ENCODE peak calls at places on chromosomes 13 and 19, in seven cellular contexts. One of them, this sample, is unnamed.

GRCh38 chr13:42991892-42992584 is at the start of gene EPSTI1:
- DNase-seq in Karpas-422: peak
- DNase-seq in cardiac fibroblast: peak
- DNase-seq in CD4-positive, alpha-beta T cell: peak
- DNase-seq in ovary: peak
- DNase-seq in heart left ventricle: peak
- DNase-seq in effector CD4-positive, alpha-beta T cell: peak
- DNase-seq in this sample: peak

GRCh38 chr13:49976314-49977258 is 20.3 kb upstream of the TRIM13 start:
- DNase-seq in cardiac fibroblast: peak
- DNase-seq in heart left ventricle: peak
- DNase-seq in ovary: peak
- DNase-seq in effector CD4-positive, alpha-beta T cell: peak
- DNase-seq in Karpas-422: peak
- DNase-seq in CD4-positive, alpha-beta T cell: peak
- DNase-seq in this sample: peak

GRCh38 chr13:74132768-74133656 is 1.2 kb downstream of the KLF12 start:
- DNase-seq in effector CD4-positive, alpha-beta T cell: peak
- DNase-seq in cardiac fibroblast: peak
- DNase-seq in heart left ventricle: peak
- DNase-seq in CD4-positive, alpha-beta T cell: peak
- DNase-seq in Karpas-422: peak
- DNase-seq in ovary: peak
- DNase-seq in this sample: peak

GRCh38 chr13:105573134-105573533 is 962.3 kb downstream of the EFNB2 start:
- DNase-seq in cardiac fibroblast: peak
- DNase-seq in heart left ventricle: no peak
- DNase-seq in ovary: no peak
- DNase-seq in effector CD4-positive, alpha-beta T cell: no peak
- DNase-seq in CD4-positive, alpha-beta T cell: no peak
- DNase-seq in Karpas-422: no peak
- DNase-seq in this sample: no peak

GRCh38 chr13:38819053-38819452 is 132.2 kb downstream of the FREM2 start:
- DNase-seq in ovary: peak
- DNase-seq in Karpas-422: no peak
- DNase-seq in heart left ventricle: no peak
- DNase-seq in cardiac fibroblast: no peak
- DNase-seq in effector CD4-positive, alpha-beta T cell: no peak
- DNase-seq in CD4-positive, alpha-beta T cell: no peak
- DNase-seq in this sample: no peak

GRCh38 chr19:2609389-2610116 is 92.9 kb downstream of the GNG7 start:
- DNase-seq in heart left ventricle: no peak
- DNase-seq in effector CD4-positive, alpha-beta T cell: no peak
- DNase-seq in ovary: no peak
- DNase-seq in CD4-positive, alpha-beta T cell: no peak
- DNase-seq in cardiac fibroblast: no peak
- DNase-seq in Karpas-422: peak
- DNase-seq in this sample: peak

GRCh38 chr13:99307648-99308339 is 595 bp upstream of the GPR183 start:
- DNase-seq in cardiac fibroblast: peak
- DNase-seq in CD4-positive, alpha-beta T cell: peak
- DNase-seq in heart left ventricle: no peak
- DNase-seq in Karpas-422: no peak
- DNase-seq in effector CD4-positive, alpha-beta T cell: peak
- DNase-seq in ovary: no peak
- DNase-seq in this sample: peak

GRCh38 chr19:2167896-2168618 is 4.3 kb downstream of the DOT1L start:
- DNase-seq in CD4-positive, alpha-beta T cell: no peak
- DNase-seq in ovary: no peak
- DNase-seq in cardiac fibroblast: peak
- DNase-seq in effector CD4-positive, alpha-beta T cell: no peak
- DNase-seq in heart left ventricle: peak
- DNase-seq in Karpas-422: peak
- DNase-seq in this sample: peak

GRCh38 chr13:44219808-44220544 is 153.6 kb upstream of the SERP2 start:
- DNase-seq in cardiac fibroblast: peak
- DNase-seq in CD4-positive, alpha-beta T cell: no peak
- DNase-seq in Karpas-422: no peak
- DNase-seq in heart left ventricle: no peak
- DNase-seq in ovary: no peak
- DNase-seq in effector CD4-positive, alpha-beta T cell: no peak
- DNase-seq in this sample: no peak

GRCh38 chr19:18590273-18591272 is 2.0 kb downstream of the REX1BD start:
- DNase-seq in ovary: no peak
- DNase-seq in heart left ventricle: peak
- DNase-seq in CD4-positive, alpha-beta T cell: no peak
- DNase-seq in cardiac fibroblast: no peak
- DNase-seq in Karpas-422: peak
- DNase-seq in effector CD4-positive, alpha-beta T cell: no peak
- DNase-seq in this sample: no peak

This sample was measured in left cardiac atrium.